ENCODE peak calls at places on chromosome 22, in five cellular contexts. One of them, this sample, is unnamed.

GRCh38 chr22:37601540-37602442 is 6.8 kb upstream of the GGA1 start:
- DNase-seq in lower leg skin: no peak
- DNase-seq in sigmoid colon: no peak
- DNase-seq in left lung: peak
- DNase-seq in GM12865: peak
- DNase-seq in this sample: peak

GRCh38 chr22:44375451-44375850 is 62.7 kb upstream of the SHISAL1 start:
- DNase-seq in lower leg skin: no peak
- DNase-seq in sigmoid colon: no peak
- DNase-seq in left lung: no peak
- DNase-seq in GM12865: no peak
- DNase-seq in this sample: no peak

GRCh38 chr22:21446128-21446826 is 20.9 kb upstream of the TMEM191C start:
- DNase-seq in lower leg skin: peak
- DNase-seq in sigmoid colon: peak
- DNase-seq in left lung: no peak
- DNase-seq in GM12865: no peak
- DNase-seq in this sample: no peak

GRCh38 chr22:48891688-48892380 is 935.8 kb downstream of the BRD1 start:
- DNase-seq in lower leg skin: no peak
- DNase-seq in sigmoid colon: no peak
- DNase-seq in left lung: no peak
- DNase-seq in GM12865: no peak
- DNase-seq in this sample: no peak

GRCh38 chr22:44531487-44531886 is 33.5 kb upstream of the RTL6 start:
- DNase-seq in lower leg skin: peak
- DNase-seq in sigmoid colon: peak
- DNase-seq in left lung: no peak
- DNase-seq in GM12865: no peak
- DNase-seq in this sample: no peak

GRCh38 chr22:31275018-31275417 is 17.3 kb downstream of the PIK3IP1 start:
- DNase-seq in lower leg skin: no peak
- DNase-seq in sigmoid colon: peak
- DNase-seq in left lung: no peak
- DNase-seq in GM12865: no peak
- DNase-seq in this sample: no peak

GRCh38 chr22:37669586-37669985 is 5.8 kb upstream of the LGALS1 start:
- DNase-seq in lower leg skin: no peak
- DNase-seq in sigmoid colon: no peak
- DNase-seq in left lung: no peak
- DNase-seq in GM12865: no peak
- DNase-seq in this sample: no peak

GRCh38 chr22:36175892-36176291 is 15.3 kb upstream of the APOL3 start:
- DNase-seq in lower leg skin: no peak
- DNase-seq in sigmoid colon: no peak
- DNase-seq in left lung: no peak
- DNase-seq in GM12865: no peak
- DNase-seq in this sample: no peak

GRCh38 chr22:49006207-49007012 is 821.3 kb downstream of the BRD1 start:
- DNase-seq in lower leg skin: peak
- DNase-seq in sigmoid colon: no peak
- DNase-seq in left lung: no peak
- DNase-seq in GM12865: no peak
- DNase-seq in this sample: no peak

GRCh38 chr22:33864723-33865130 is 55.5 kb downstream of the LARGE1 start:
- DNase-seq in lower leg skin: no peak
- DNase-seq in sigmoid colon: no peak
- DNase-seq in left lung: no peak
- DNase-seq in GM12865: peak
- DNase-seq in this sample: no peak

GRCh38 chr22:36737776-36738175 is 34.2 kb upstream of the CACNG2 start:
- DNase-seq in lower leg skin: peak
- DNase-seq in sigmoid colon: peak
- DNase-seq in left lung: peak
- DNase-seq in GM12865: no peak
- DNase-seq in this sample: no peak

GRCh38 chr22:36280379-36280778 is 27.4 kb downstream of the APOL1 start:
- DNase-seq in lower leg skin: no peak
- DNase-seq in sigmoid colon: peak
- DNase-seq in left lung: no peak
- DNase-seq in GM12865: no peak
- DNase-seq in this sample: no peak

GRCh38 chr22:37472418-37473006 is 13.7 kb downstream of the MFNG start:
- DNase-seq in lower leg skin: no peak
- DNase-seq in sigmoid colon: no peak
- DNase-seq in left lung: no peak
- DNase-seq in GM12865: peak
- DNase-seq in this sample: no peak

GRCh38 chr22:44541671-44542319 is 43.8 kb upstream of the RTL6 start:
- DNase-seq in lower leg skin: peak
- DNase-seq in sigmoid colon: peak
- DNase-seq in left lung: no peak
- DNase-seq in GM12865: no peak
- DNase-seq in this sample: no peak

GRCh38 chr22:36765943-36766450 is 9.9 kb downstream of the IFT27 start:
- DNase-seq in lower leg skin: no peak
- DNase-seq in sigmoid colon: no peak
- DNase-seq in left lung: no peak
- DNase-seq in GM12865: no peak
- DNase-seq in this sample: no peak

GRCh38 chr22:35335936-35336781 is 36.5 kb downstream of the TOM1 start:
- DNase-seq in lower leg skin: no peak
- DNase-seq in sigmoid colon: peak
- DNase-seq in left lung: no peak
- DNase-seq in GM12865: no peak
- DNase-seq in this sample: no peak

GRCh38 chr22:36455571-36456458 is 25.6 kb downstream of the TXN2 start:
- DNase-seq in lower leg skin: no peak
- DNase-seq in sigmoid colon: no peak
- DNase-seq in left lung: no peak
- DNase-seq in GM12865: no peak
- DNase-seq in this sample: no peak

GRCh38 chr22:30860176-30861105 is 108.1 kb downstream of the MORC2 start:
- DNase-seq in lower leg skin: peak
- DNase-seq in sigmoid colon: no peak
- DNase-seq in left lung: no peak
- DNase-seq in GM12865: no peak
- DNase-seq in this sample: no peak

GRCh38 chr22:44329179-44329796 is 16.5 kb upstream of the SHISAL1 start:
- DNase-seq in lower leg skin: no peak
- DNase-seq in sigmoid colon: peak
- DNase-seq in left lung: peak
- DNase-seq in GM12865: peak
- DNase-seq in this sample: no peak

GRCh38 chr22:22931557-22932270 is 44.1 kb downstream of the IGLL5 start:
- DNase-seq in lower leg skin: no peak
- DNase-seq in sigmoid colon: no peak
- DNase-seq in left lung: peak
- DNase-seq in GM12865: peak
- DNase-seq in this sample: no peak

GRCh38 chr22:22928666-22929380 is 41.2 kb downstream of the IGLL5 start:
- DNase-seq in lower leg skin: no peak
- DNase-seq in sigmoid colon: no peak
- DNase-seq in left lung: peak
- DNase-seq in GM12865: peak
- DNase-seq in this sample: no peak

GRCh38 chr22:22930571-22931556 is 43.2 kb downstream of the IGLL5 start:
- DNase-seq in lower leg skin: no peak
- DNase-seq in sigmoid colon: no peak
- DNase-seq in left lung: no peak
- DNase-seq in GM12865: peak
- DNase-seq in this sample: no peak

GRCh38 chr22:22929381-22930221 is 42.0 kb downstream of the IGLL5 start:
- DNase-seq in lower leg skin: no peak
- DNase-seq in sigmoid colon: no peak
- DNase-seq in left lung: no peak
- DNase-seq in GM12865: peak
- DNase-seq in this sample: no peak

DNA sequence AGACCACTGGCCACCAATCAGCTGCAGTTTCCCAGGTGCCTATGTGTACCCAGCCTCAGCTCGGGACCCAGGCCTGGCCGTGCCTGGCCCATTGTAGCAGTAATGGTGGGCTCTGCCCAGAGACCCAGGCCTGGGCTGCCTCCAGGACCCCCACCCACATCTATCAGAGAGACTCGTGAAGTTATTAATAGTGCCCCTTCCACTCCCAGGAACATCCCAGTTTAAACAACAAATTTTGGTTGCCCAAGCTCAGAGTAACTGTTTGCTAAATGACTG is 42.5 kb downstream of the IGLL5 start:
- DNase-seq in lower leg skin: no peak
- DNase-seq in sigmoid colon: no peak
- DNase-seq in left lung: no peak
- DNase-seq in GM12865: no peak
- DNase-seq in this sample: no peak
- H3K4me3 ChIP-seq in lower leg skin: no peak
- H3K4me3 ChIP-seq in sigmoid colon: no peak
- H3K4me3 ChIP-seq in left lung: no peak
- H3K4me3 ChIP-seq in GM12865: peak
- H3K4me3 ChIP-seq in this sample: no peak

GRCh38 chr22:42931421-42932196 is 74.5 kb upstream of the ARFGAP3 start:
- DNase-seq in lower leg skin: no peak
- DNase-seq in sigmoid colon: no peak
- DNase-seq in left lung: no peak
- DNase-seq in GM12865: peak
- DNase-seq in this sample: no peak

GRCh38 chr22:42928969-42929837 is 72.1 kb upstream of the ARFGAP3 start:
- DNase-seq in lower leg skin: no peak
- DNase-seq in sigmoid colon: no peak
- DNase-seq in left lung: no peak
- DNase-seq in GM12865: peak
- DNase-seq in this sample: no peak

GRCh38 chr22:42932197-42932519 is 75.1 kb upstream of the ARFGAP3 start:
- DNase-seq in lower leg skin: no peak
- DNase-seq in sigmoid colon: no peak
- DNase-seq in left lung: no peak
- DNase-seq in GM12865: no peak
- DNase-seq in this sample: no peak

GRCh38 chr22:42929838-42930155 is 72.7 kb upstream of the ARFGAP3 start:
- DNase-seq in lower leg skin: no peak
- DNase-seq in sigmoid colon: no peak
- DNase-seq in left lung: no peak
- DNase-seq in GM12865: no peak
- DNase-seq in this sample: no peak

DNA sequence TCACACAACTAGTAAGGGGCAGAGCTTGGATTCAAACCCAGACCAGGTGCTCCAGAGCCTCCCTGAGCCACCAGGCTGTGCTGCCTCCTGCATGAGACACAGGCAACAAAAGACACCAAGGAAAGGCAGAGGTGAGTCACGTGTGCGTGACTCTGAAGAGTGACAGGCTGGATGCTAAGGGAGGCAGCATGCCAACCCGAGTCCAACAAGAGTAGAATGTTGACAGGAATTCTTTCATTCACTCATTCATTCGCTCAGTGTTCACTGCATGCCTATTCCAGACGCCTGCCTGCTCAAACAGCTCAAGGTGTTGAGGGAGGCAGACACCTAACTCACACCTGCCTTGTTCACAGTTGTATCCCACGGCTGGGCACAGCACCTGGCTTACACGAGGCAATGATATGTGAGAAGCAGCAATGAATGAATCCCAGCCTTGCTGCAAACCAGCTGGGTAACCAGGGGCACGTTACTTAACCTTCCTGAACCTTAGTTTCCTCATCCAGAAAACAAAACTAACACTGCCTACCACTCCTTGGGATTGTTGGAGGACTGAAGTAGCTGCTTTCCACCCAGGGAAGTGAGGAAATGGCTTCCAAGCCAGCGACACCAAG is 73.8 kb upstream of the ARFGAP3 start:
- DNase-seq in lower leg skin: no peak
- DNase-seq in sigmoid colon: no peak
- DNase-seq in left lung: no peak
- DNase-seq in GM12865: peak
- DNase-seq in this sample: no peak
- H3K4me3 ChIP-seq in lower leg skin: no peak
- H3K4me3 ChIP-seq in sigmoid colon: no peak
- H3K4me3 ChIP-seq in left lung: peak
- H3K4me3 ChIP-seq in GM12865: peak
- H3K4me3 ChIP-seq in this sample: no peak

GRCh38 chr22:39251762-39252460 is 7.1 kb upstream of the PDGFB start:
- DNase-seq in lower leg skin: no peak
- DNase-seq in sigmoid colon: no peak
- DNase-seq in left lung: no peak
- DNase-seq in GM12865: no peak
- DNase-seq in this sample: no peak
- H3K4me3 ChIP-seq in lower leg skin: no peak
- H3K4me3 ChIP-seq in sigmoid colon: no peak
- H3K4me3 ChIP-seq in left lung: no peak
- H3K4me3 ChIP-seq in GM12865: no peak
- H3K4me3 ChIP-seq in this sample: no peak

GRCh38 chr22:46043816-46044717 is 67.1 kb upstream of the WNT7B start:
- DNase-seq in lower leg skin: peak
- DNase-seq in sigmoid colon: peak
- DNase-seq in left lung: peak
- DNase-seq in GM12865: no peak
- DNase-seq in this sample: no peak

GRCh38 chr22:46047226-46047625 is 70.3 kb upstream of the WNT7B start:
- DNase-seq in lower leg skin: peak
- DNase-seq in sigmoid colon: peak
- DNase-seq in left lung: peak
- DNase-seq in GM12865: no peak
- DNase-seq in this sample: no peak

GRCh38 chr22:46046299-46046685 is 69.3 kb upstream of the WNT7B start:
- DNase-seq in lower leg skin: peak
- DNase-seq in sigmoid colon: peak
- DNase-seq in left lung: no peak
- DNase-seq in GM12865: no peak
- DNase-seq in this sample: no peak

GRCh38 chr22:46044718-46045458 is 67.9 kb upstream of the WNT7B start:
- DNase-seq in lower leg skin: peak
- DNase-seq in sigmoid colon: peak
- DNase-seq in left lung: peak
- DNase-seq in GM12865: no peak
- DNase-seq in this sample: no peak

DNA sequence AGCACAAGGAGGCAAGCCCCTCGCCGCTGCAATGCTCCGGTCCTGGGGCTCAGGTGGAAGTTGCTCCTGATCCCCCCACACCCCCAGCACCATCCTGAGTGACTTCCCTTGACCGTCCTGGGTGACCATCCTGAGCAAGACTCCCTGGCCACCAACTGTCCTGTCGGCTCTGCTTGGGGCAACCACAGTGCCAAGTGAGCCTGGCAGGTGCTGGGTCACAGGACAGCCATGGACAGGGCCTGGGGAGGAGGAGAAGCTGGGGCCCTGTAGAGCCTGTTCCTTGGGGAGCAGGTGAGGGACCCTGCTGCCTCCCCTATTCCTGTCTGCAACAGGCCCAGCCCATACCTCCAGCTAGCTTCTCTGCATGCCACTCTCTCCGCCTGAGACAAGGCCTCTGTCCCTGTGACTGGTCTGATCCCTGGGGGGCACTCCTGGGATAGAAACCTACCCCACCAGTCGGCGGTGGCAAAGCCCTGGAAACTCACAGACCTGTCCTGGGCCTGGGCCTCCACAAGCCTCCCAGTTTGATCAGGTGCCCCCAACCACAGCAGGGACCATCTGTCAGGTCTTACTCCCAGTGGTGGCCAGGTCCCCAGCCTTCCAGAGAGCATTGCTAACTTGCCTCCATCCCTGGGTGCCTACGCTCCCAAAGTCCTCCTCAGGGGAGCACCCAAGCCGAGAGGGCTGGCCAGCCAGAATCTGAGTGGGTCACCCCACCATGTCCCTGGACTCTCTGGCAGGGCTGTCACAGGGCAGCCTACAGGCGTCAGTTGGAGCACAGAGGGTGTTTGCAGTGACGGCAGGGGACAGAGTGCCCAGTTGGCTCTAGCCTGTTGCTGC is 68.7 kb upstream of the WNT7B start:
- DNase-seq in lower leg skin: peak
- DNase-seq in sigmoid colon: peak
- DNase-seq in left lung: peak
- DNase-seq in GM12865: no peak
- DNase-seq in this sample: no peak
- H3K4me3 ChIP-seq in lower leg skin: peak
- H3K4me3 ChIP-seq in sigmoid colon: peak
- H3K4me3 ChIP-seq in left lung: peak
- H3K4me3 ChIP-seq in GM12865: no peak
- H3K4me3 ChIP-seq in this sample: no peak